ENCODE peak calls at places on chromosomes 3 and 15, in seven cellular contexts. One of them, this sample, is unnamed.

GRCh38 chr15:101031203-101031602 is 112.0 kb downstream of the LRRK1 start:
- DNase-seq in NCI-H345: peak
- DNase-seq in GDM1: no peak
- DNase-seq in AG08396: no peak
- DNase-seq in AG09309: no peak
- DNase-seq in stimulated activated CD8-positive, alpha-beta memory T cell treated with anti-CD3 and anti-CD28 coated beads, Interleukin-12 subunit alpha, Interleukin-12 subunit beta, amount 100 ng/mL, for 1 hour: no peak
- DNase-seq in A172: no peak
- DNase-seq in this sample: no peak

GRCh38 chr15:39860200-39860599 is 59.9 kb downstream of the GPR176 start:
- DNase-seq in NCI-H345: no peak
- DNase-seq in GDM1: no peak
- DNase-seq in AG08396: no peak
- DNase-seq in AG09309: no peak
- DNase-seq in stimulated activated CD8-positive, alpha-beta memory T cell treated with anti-CD3 and anti-CD28 coated beads, Interleukin-12 subunit alpha, Interleukin-12 subunit beta, amount 100 ng/mL, for 1 hour: no peak
- DNase-seq in A172: no peak
- DNase-seq in this sample: no peak

GRCh38 chr3:157533298-157533870 is 30.2 kb upstream of the VEPH1 start:
- DNase-seq in NCI-H345: no peak
- DNase-seq in GDM1: no peak
- DNase-seq in AG08396: peak
- DNase-seq in AG09309: peak
- DNase-seq in stimulated activated CD8-positive, alpha-beta memory T cell treated with anti-CD3 and anti-CD28 coated beads, Interleukin-12 subunit alpha, Interleukin-12 subunit beta, amount 100 ng/mL, for 1 hour: no peak
- DNase-seq in A172: peak
- DNase-seq in this sample: no peak

GRCh38 chr3:152828075-152828840 is 6.7 kb upstream of the P2RY1 start:
- DNase-seq in NCI-H345: no peak
- DNase-seq in GDM1: no peak
- DNase-seq in AG08396: no peak
- DNase-seq in AG09309: no peak
- DNase-seq in stimulated activated CD8-positive, alpha-beta memory T cell treated with anti-CD3 and anti-CD28 coated beads, Interleukin-12 subunit alpha, Interleukin-12 subunit beta, amount 100 ng/mL, for 1 hour: no peak
- DNase-seq in A172: no peak
- DNase-seq in this sample: no peak

GRCh38 chr15:65287515-65287845 is 797 bp upstream of the PARP16 start:
- DNase-seq in NCI-H345: no peak
- DNase-seq in GDM1: no peak
- DNase-seq in AG08396: no peak
- DNase-seq in AG09309: no peak
- DNase-seq in stimulated activated CD8-positive, alpha-beta memory T cell treated with anti-CD3 and anti-CD28 coated beads, Interleukin-12 subunit alpha, Interleukin-12 subunit beta, amount 100 ng/mL, for 1 hour: no peak
- DNase-seq in A172: no peak
- DNase-seq in this sample: no peak

GRCh38 chr3:7249493-7250076 is 388.7 kb downstream of the GRM7 start:
- DNase-seq in NCI-H345: no peak
- DNase-seq in GDM1: no peak
- DNase-seq in AG08396: no peak
- DNase-seq in AG09309: no peak
- DNase-seq in stimulated activated CD8-positive, alpha-beta memory T cell treated with anti-CD3 and anti-CD28 coated beads, Interleukin-12 subunit alpha, Interleukin-12 subunit beta, amount 100 ng/mL, for 1 hour: no peak
- DNase-seq in A172: no peak
- DNase-seq in this sample: peak

GRCh38 chr3:177037241-177037640 is 160.0 kb downstream of the TBL1XR1 start:
- DNase-seq in NCI-H345: no peak
- DNase-seq in GDM1: no peak
- DNase-seq in AG08396: no peak
- DNase-seq in AG09309: no peak
- DNase-seq in stimulated activated CD8-positive, alpha-beta memory T cell treated with anti-CD3 and anti-CD28 coated beads, Interleukin-12 subunit alpha, Interleukin-12 subunit beta, amount 100 ng/mL, for 1 hour: no peak
- DNase-seq in A172: peak
- DNase-seq in this sample: peak

GRCh38 chr3:64031540-64032533 is 8.5 kb upstream of the PSMD6 start:
- DNase-seq in NCI-H345: no peak
- DNase-seq in GDM1: no peak
- DNase-seq in AG08396: no peak
- DNase-seq in AG09309: no peak
- DNase-seq in stimulated activated CD8-positive, alpha-beta memory T cell treated with anti-CD3 and anti-CD28 coated beads, Interleukin-12 subunit alpha, Interleukin-12 subunit beta, amount 100 ng/mL, for 1 hour: no peak
- DNase-seq in A172: no peak
- DNase-seq in this sample: no peak

GRCh38 chr15:92326236-92326635 is 67.4 kb upstream of the ST8SIA2 start:
- DNase-seq in NCI-H345: no peak
- DNase-seq in GDM1: no peak
- DNase-seq in AG08396: no peak
- DNase-seq in AG09309: no peak
- DNase-seq in stimulated activated CD8-positive, alpha-beta memory T cell treated with anti-CD3 and anti-CD28 coated beads, Interleukin-12 subunit alpha, Interleukin-12 subunit beta, amount 100 ng/mL, for 1 hour: no peak
- DNase-seq in A172: no peak
- DNase-seq in this sample: peak

GRCh38 chr15:67080900-67081431 is 15.6 kb downstream of the SMAD3 start:
- DNase-seq in NCI-H345: no peak
- DNase-seq in GDM1: peak
- DNase-seq in AG08396: peak
- DNase-seq in AG09309: peak
- DNase-seq in stimulated activated CD8-positive, alpha-beta memory T cell treated with anti-CD3 and anti-CD28 coated beads, Interleukin-12 subunit alpha, Interleukin-12 subunit beta, amount 100 ng/mL, for 1 hour: no peak
- DNase-seq in A172: peak
- DNase-seq in this sample: no peak

GRCh38 chr3:84943379-84943778 is 15.4 kb upstream of the CADM2 start:
- DNase-seq in NCI-H345: no peak
- DNase-seq in GDM1: no peak
- DNase-seq in AG08396: no peak
- DNase-seq in AG09309: no peak
- DNase-seq in stimulated activated CD8-positive, alpha-beta memory T cell treated with anti-CD3 and anti-CD28 coated beads, Interleukin-12 subunit alpha, Interleukin-12 subunit beta, amount 100 ng/mL, for 1 hour: no peak
- DNase-seq in A172: no peak
- DNase-seq in this sample: no peak

GRCh38 chr3:185411133-185411532 is 48.2 kb downstream of the MAP3K13 start:
- DNase-seq in NCI-H345: no peak
- DNase-seq in GDM1: no peak
- DNase-seq in AG08396: no peak
- DNase-seq in AG09309: no peak
- DNase-seq in stimulated activated CD8-positive, alpha-beta memory T cell treated with anti-CD3 and anti-CD28 coated beads, Interleukin-12 subunit alpha, Interleukin-12 subunit beta, amount 100 ng/mL, for 1 hour: no peak
- DNase-seq in A172: no peak
- DNase-seq in this sample: no peak

GRCh38 chr3:94162700-94163099 is 99.8 kb downstream of the NSUN3 start:
- DNase-seq in NCI-H345: no peak
- DNase-seq in GDM1: no peak
- DNase-seq in AG08396: peak
- DNase-seq in AG09309: no peak
- DNase-seq in stimulated activated CD8-positive, alpha-beta memory T cell treated with anti-CD3 and anti-CD28 coated beads, Interleukin-12 subunit alpha, Interleukin-12 subunit beta, amount 100 ng/mL, for 1 hour: no peak
- DNase-seq in A172: peak
- DNase-seq in this sample: no peak

GRCh38 chr3:29153811-29154210 is 127.1 kb upstream of the RBMS3 start:
- DNase-seq in NCI-H345: no peak
- DNase-seq in GDM1: peak
- DNase-seq in AG08396: no peak
- DNase-seq in AG09309: peak
- DNase-seq in stimulated activated CD8-positive, alpha-beta memory T cell treated with anti-CD3 and anti-CD28 coated beads, Interleukin-12 subunit alpha, Interleukin-12 subunit beta, amount 100 ng/mL, for 1 hour: no peak
- DNase-seq in A172: no peak
- DNase-seq in this sample: no peak

GRCh38 chr3:170077406-170077805 is 39.6 kb downstream of the GPR160 start:
- DNase-seq in NCI-H345: no peak
- DNase-seq in GDM1: no peak
- DNase-seq in AG08396: no peak
- DNase-seq in AG09309: no peak
- DNase-seq in stimulated activated CD8-positive, alpha-beta memory T cell treated with anti-CD3 and anti-CD28 coated beads, Interleukin-12 subunit alpha, Interleukin-12 subunit beta, amount 100 ng/mL, for 1 hour: no peak
- DNase-seq in A172: no peak
- DNase-seq in this sample: no peak

GRCh38 chr15:28895146-28895545 is 9.4 kb downstream of the APBA2 start:
- DNase-seq in NCI-H345: no peak
- DNase-seq in GDM1: no peak
- DNase-seq in AG08396: no peak
- DNase-seq in AG09309: no peak
- DNase-seq in stimulated activated CD8-positive, alpha-beta memory T cell treated with anti-CD3 and anti-CD28 coated beads, Interleukin-12 subunit alpha, Interleukin-12 subunit beta, amount 100 ng/mL, for 1 hour: no peak
- DNase-seq in A172: no peak
- DNase-seq in this sample: no peak

GRCh38 chr3:42151596-42152145 is 60.5 kb downstream of the TRAK1 start:
- DNase-seq in NCI-H345: no peak
- DNase-seq in GDM1: no peak
- DNase-seq in AG08396: no peak
- DNase-seq in AG09309: no peak
- DNase-seq in stimulated activated CD8-positive, alpha-beta memory T cell treated with anti-CD3 and anti-CD28 coated beads, Interleukin-12 subunit alpha, Interleukin-12 subunit beta, amount 100 ng/mL, for 1 hour: no peak
- DNase-seq in A172: no peak
- DNase-seq in this sample: no peak

GRCh38 chr3:72274511-72275295 is 489.8 kb upstream of the PROK2 start:
- DNase-seq in NCI-H345: peak
- DNase-seq in GDM1: no peak
- DNase-seq in AG08396: peak
- DNase-seq in AG09309: peak
- DNase-seq in stimulated activated CD8-positive, alpha-beta memory T cell treated with anti-CD3 and anti-CD28 coated beads, Interleukin-12 subunit alpha, Interleukin-12 subunit beta, amount 100 ng/mL, for 1 hour: no peak
- DNase-seq in A172: peak
- DNase-seq in this sample: no peak

GRCh38 chr3:154469585-154469984 is 39.6 kb upstream of the GPR149 start:
- DNase-seq in NCI-H345: no peak
- DNase-seq in GDM1: no peak
- DNase-seq in AG08396: no peak
- DNase-seq in AG09309: no peak
- DNase-seq in stimulated activated CD8-positive, alpha-beta memory T cell treated with anti-CD3 and anti-CD28 coated beads, Interleukin-12 subunit alpha, Interleukin-12 subunit beta, amount 100 ng/mL, for 1 hour: no peak
- DNase-seq in A172: no peak
- DNase-seq in this sample: no peak

GRCh38 chr15:98703291-98703690 is 55.0 kb downstream of the IGF1R start:
- DNase-seq in NCI-H345: no peak
- DNase-seq in GDM1: no peak
- DNase-seq in AG08396: no peak
- DNase-seq in AG09309: no peak
- DNase-seq in stimulated activated CD8-positive, alpha-beta memory T cell treated with anti-CD3 and anti-CD28 coated beads, Interleukin-12 subunit alpha, Interleukin-12 subunit beta, amount 100 ng/mL, for 1 hour: no peak
- DNase-seq in A172: no peak
- DNase-seq in this sample: no peak

GRCh38 chr3:126424751-126425150 is 30.0 kb downstream of the CFAP100 start:
- DNase-seq in NCI-H345: no peak
- DNase-seq in GDM1: no peak
- DNase-seq in AG08396: no peak
- DNase-seq in AG09309: no peak
- DNase-seq in stimulated activated CD8-positive, alpha-beta memory T cell treated with anti-CD3 and anti-CD28 coated beads, Interleukin-12 subunit alpha, Interleukin-12 subunit beta, amount 100 ng/mL, for 1 hour: no peak
- DNase-seq in A172: no peak
- DNase-seq in this sample: no peak

GRCh38 chr3:64190517-64191515 is 34.5 kb downstream of the PRICKLE2 start:
- DNase-seq in NCI-H345: no peak
- DNase-seq in GDM1: no peak
- DNase-seq in AG08396: peak
- DNase-seq in AG09309: peak
- DNase-seq in stimulated activated CD8-positive, alpha-beta memory T cell treated with anti-CD3 and anti-CD28 coated beads, Interleukin-12 subunit alpha, Interleukin-12 subunit beta, amount 100 ng/mL, for 1 hour: no peak
- DNase-seq in A172: peak
- DNase-seq in this sample: no peak

GRCh38 chr3:141312359-141313090 is 55.8 kb upstream of the ZBTB38 start:
- DNase-seq in NCI-H345: no peak
- DNase-seq in GDM1: no peak
- DNase-seq in AG08396: no peak
- DNase-seq in AG09309: no peak
- DNase-seq in stimulated activated CD8-positive, alpha-beta memory T cell treated with anti-CD3 and anti-CD28 coated beads, Interleukin-12 subunit alpha, Interleukin-12 subunit beta, amount 100 ng/mL, for 1 hour: no peak
- DNase-seq in A172: no peak
- DNase-seq in this sample: no peak

GRCh38 chr15:48397841-48398240 is 66.6 kb downstream of the DUT start:
- DNase-seq in NCI-H345: no peak
- DNase-seq in GDM1: no peak
- DNase-seq in AG08396: no peak
- DNase-seq in AG09309: no peak
- DNase-seq in stimulated activated CD8-positive, alpha-beta memory T cell treated with anti-CD3 and anti-CD28 coated beads, Interleukin-12 subunit alpha, Interleukin-12 subunit beta, amount 100 ng/mL, for 1 hour: no peak
- DNase-seq in A172: no peak
- DNase-seq in this sample: no peak

GRCh38 chr3:150544040-150544439 is 2.3 kb downstream of the SERP1 start:
- DNase-seq in NCI-H345: no peak
- DNase-seq in GDM1: no peak
- DNase-seq in AG08396: peak
- DNase-seq in AG09309: peak
- DNase-seq in stimulated activated CD8-positive, alpha-beta memory T cell treated with anti-CD3 and anti-CD28 coated beads, Interleukin-12 subunit alpha, Interleukin-12 subunit beta, amount 100 ng/mL, for 1 hour: no peak
- DNase-seq in A172: peak
- DNase-seq in this sample: no peak

GRCh38 chr3:149131594-149131993 is 2.2 kb downstream of the HPS3 start:
- DNase-seq in NCI-H345: no peak
- DNase-seq in GDM1: no peak
- DNase-seq in AG08396: no peak
- DNase-seq in AG09309: no peak
- DNase-seq in stimulated activated CD8-positive, alpha-beta memory T cell treated with anti-CD3 and anti-CD28 coated beads, Interleukin-12 subunit alpha, Interleukin-12 subunit beta, amount 100 ng/mL, for 1 hour: no peak
- DNase-seq in A172: no peak
- DNase-seq in this sample: peak

GRCh38 chr15:101201411-101202174 is 50.3 kb downstream of the CHSY1 start:
- DNase-seq in NCI-H345: no peak
- DNase-seq in GDM1: peak
- DNase-seq in AG08396: peak
- DNase-seq in AG09309: peak
- DNase-seq in stimulated activated CD8-positive, alpha-beta memory T cell treated with anti-CD3 and anti-CD28 coated beads, Interleukin-12 subunit alpha, Interleukin-12 subunit beta, amount 100 ng/mL, for 1 hour: no peak
- DNase-seq in A172: peak
- DNase-seq in this sample: peak

GRCh38 chr3:171044828-171045793 is 18.6 kb upstream of the SLC2A2 start:
- DNase-seq in NCI-H345: no peak
- DNase-seq in GDM1: no peak
- DNase-seq in AG08396: peak
- DNase-seq in AG09309: peak
- DNase-seq in stimulated activated CD8-positive, alpha-beta memory T cell treated with anti-CD3 and anti-CD28 coated beads, Interleukin-12 subunit alpha, Interleukin-12 subunit beta, amount 100 ng/mL, for 1 hour: no peak
- DNase-seq in A172: peak
- DNase-seq in this sample: no peak

GRCh38 chr3:192875971-192876565 is 41.6 kb downstream of the MB21D2 start:
- DNase-seq in NCI-H345: no peak
- DNase-seq in GDM1: no peak
- DNase-seq in AG08396: no peak
- DNase-seq in AG09309: peak
- DNase-seq in stimulated activated CD8-positive, alpha-beta memory T cell treated with anti-CD3 and anti-CD28 coated beads, Interleukin-12 subunit alpha, Interleukin-12 subunit beta, amount 100 ng/mL, for 1 hour: no peak
- DNase-seq in A172: peak
- DNase-seq in this sample: no peak

GRCh38 chr3:43855674-43856299 is 165.0 kb downstream of the ABHD5 start:
- DNase-seq in NCI-H345: peak
- DNase-seq in GDM1: peak
- DNase-seq in AG08396: peak
- DNase-seq in AG09309: peak
- DNase-seq in stimulated activated CD8-positive, alpha-beta memory T cell treated with anti-CD3 and anti-CD28 coated beads, Interleukin-12 subunit alpha, Interleukin-12 subunit beta, amount 100 ng/mL, for 1 hour: no peak
- DNase-seq in A172: peak
- DNase-seq in this sample: peak